ENCODE peak calls at places on chromosomes 5 and 9, in four cellular contexts. U is H1, Z is K562, F is SK-N-SH. H is an unnamed sample.

GRCh38 chr5:164296603-164297080 is 791.2 kb downstream of the MAT2B start:
- DNase-seq in Z (peak; percentile 8), U (peak; percentile 57), F (no peak), H (peak; percentile 73)

GRCh38 chr5:73678322-73678740 is 52.3 kb downstream of the ARHGEF28 start:
- DNase-seq in Z (no peak), U (no peak), F (no peak), H (no peak)

GRCh38 chr5:36407396-36407795 is 105.7 kb upstream of the RANBP3L start:
- DNase-seq in U (no peak), Z (no peak), F (no peak), H (no peak)

GRCh38 chr9:3956081-3956701 is 343.7 kb downstream of the GLIS3 start:
- DNase-seq in U (no peak), Z (no peak), F (no peak), H (no peak)

GRCh38 chr5:162299793-162300192 is 232.2 kb downstream of the GABRG2 start:
- DNase-seq in Z (no peak), F (no peak), U (no peak), H (no peak)

GRCh38 chr5:78905084-78905938 is 79.8 kb downstream of the ARSB start:
- DNase-seq in F (no peak), U (no peak), Z (no peak), H (no peak)

GRCh38 chr5:128174951-128175350 is 91.4 kb downstream of the SLC12A2 start:
- DNase-seq in U (no peak), Z (no peak), F (no peak), H (no peak)

GRCh38 chr9:34570422-34571179 is 18.9 kb downstream of the CNTFR start:
- DNase-seq in Z (no peak), U (no peak), F (peak; percentile 78), H (no peak)

GRCh38 chr5:153623906-153624765 is 133.7 kb downstream of the GRIA1 start:
- DNase-seq in Z (peak; percentile 6), F (no peak), U (no peak), H (no peak)

GRCh38 chr5:34957857-34958690 is 28.7 kb downstream of the DNAJC21 start:
- DNase-seq in Z (peak; percentile 54), U (no peak), F (peak; percentile 61), H (no peak)

GRCh38 chr5:6311568-6312501 is 66.5 kb downstream of the MED10 start:
- DNase-seq in U (no peak), Z (no peak), F (peak; percentile 71), H (no peak)

GRCh38 chr9:111621895-111622480 is 9.1 kb upstream of the DNAJC25 start:
- DNase-seq in Z (peak; percentile 35), U (no peak), F (peak; percentile 64), H (peak; percentile 41)

GRCh38 chr5:65482727-65483473 is 1.2 kb upstream of the ADAMTS6 start:
- DNase-seq in Z (peak; percentile 48), U (no peak), F (peak; percentile 40), H (no peak)

GRCh38 chr5:118553662-118554061 is 434.7 kb downstream of the DTWD2 start:
- DNase-seq in F (no peak), U (no peak), Z (no peak), H (no peak)

GRCh38 chr5:128007939-128008338 is 75.6 kb upstream of the SLC12A2 start:
- DNase-seq in Z (no peak), F (no peak), U (no peak), H (no peak)

GRCh38 chr9:97573482-97574073 is 59.6 kb downstream of the TSTD2 start:
- DNase-seq in Z (no peak), U (no peak), F (no peak), H (no peak)

GRCh38 chr5:113213551-113213971 is 221.2 kb downstream of the TSSK1B start:
- DNase-seq in Z (no peak), F (no peak), U (no peak), H (no peak)

GRCh38 chr5:126982926-126983873 is 47.2 kb downstream of the MARCHF3 start:
- DNase-seq in U (no peak), Z (no peak), F (no peak), H (no peak)

GRCh38 chr5:74641778-74642542 is 1.4 kb upstream of the ENC1 start:
- DNase-seq in U (no peak), F (peak; percentile 44), Z (peak; percentile 11), H (no peak)

GRCh38 chr5:173868096-173868879 is 19.9 kb upstream of the CPEB4 start:
- DNase-seq in F (no peak), Z (no peak), U (peak; percentile 17), H (no peak)

GRCh38 chr9:95595780-95596179 is 79.0 kb upstream of the PTCH1 start:
- DNase-seq in U (no peak), F (no peak), Z (no peak), H (no peak)

GRCh38 chr5:86664173-86664572 is 46.4 kb downstream of the COX7C start:
- DNase-seq in F (no peak), Z (no peak), U (no peak), H (no peak)

GRCh38 chr5:126339215-126339805 is 83.9 kb upstream of the GRAMD2B start:
- DNase-seq in F (peak; percentile 47), U (no peak), Z (peak; percentile 38), H (peak; percentile 14)

GRCh38 chr9:120438111-120438510 is 141.9 kb downstream of the CDK5RAP2 start:
- DNase-seq in Z (no peak), U (no peak), F (no peak), H (no peak)

GRCh38 chr5:83837261-83837894 is 116.7 kb upstream of the HAPLN1 start:
- DNase-seq in U (no peak), F (no peak), Z (no peak), H (no peak)

GRCh38 chr5:121987052-121987684 is 25.4 kb downstream of the SRFBP1 start:
- DNase-seq in Z (no peak), U (no peak), F (no peak), H (no peak)

GRCh38 chr9:124132671-124133147 is 121.1 kb downstream of the LHX2 start:
- DNase-seq in F (no peak), U (no peak), Z (no peak), H (no peak)

GRCh38 chr5:132256086-132256782 is 1.3 kb upstream of the PDLIM4 start:
- DNase-seq in U (no peak), F (no peak), Z (no peak), H (no peak)

GRCh38 chr5:132254321-132254977 is 3.0 kb upstream of the PDLIM4 start:
- DNase-seq in F (no peak), U (no peak), Z (no peak), H (no peak)

GRCh38 chr5:132253008-132253441 is 4.5 kb upstream of the PDLIM4 start:
- DNase-seq in U (no peak), Z (no peak), F (no peak), H (no peak)

GRCh38 chr5:132251220-132251725 is 6.2 kb upstream of the PDLIM4 start:
- DNase-seq in Z (no peak), F (no peak), U (no peak), H (no peak)

DNA sequence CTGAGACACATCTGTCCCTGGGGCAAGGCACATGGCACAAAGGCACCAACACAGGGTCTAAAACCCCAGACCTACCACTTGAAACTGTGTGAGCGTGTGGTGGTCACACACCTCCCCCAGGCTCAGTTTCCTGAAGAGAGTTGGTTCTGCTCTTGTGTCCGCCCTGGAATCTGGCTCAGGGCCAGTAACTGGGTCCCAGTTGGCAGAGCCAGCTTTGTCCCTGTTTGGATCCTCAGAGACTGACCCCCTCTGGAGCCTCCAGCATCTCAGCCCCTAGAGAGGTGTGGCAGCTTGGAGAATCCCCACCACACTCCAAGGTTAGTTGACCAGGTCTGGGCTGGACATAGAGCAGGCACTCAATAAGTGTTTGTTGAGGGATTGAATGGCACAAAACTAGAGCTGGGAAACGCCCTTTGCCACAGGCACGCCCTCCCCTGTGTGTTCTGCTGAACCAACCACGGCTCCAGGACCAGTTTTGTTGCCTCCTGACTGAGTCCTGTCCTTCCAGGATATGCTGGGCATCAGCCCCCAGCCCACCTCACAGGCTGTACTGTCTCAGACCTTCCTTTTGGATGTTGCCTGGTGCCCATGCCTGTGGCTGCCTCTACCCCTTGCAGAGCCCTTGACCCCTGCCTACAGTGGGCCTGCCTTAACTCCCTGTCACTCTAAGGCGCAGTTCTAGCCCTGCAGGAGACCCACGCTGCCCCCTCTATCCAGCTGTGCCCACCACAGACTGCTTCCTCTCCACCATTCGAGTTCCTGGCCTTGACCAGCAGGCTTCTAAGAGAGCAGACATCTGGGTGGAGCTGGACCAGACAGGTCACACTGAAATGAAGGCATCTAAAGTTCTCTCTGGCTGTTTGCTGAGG is 3.8 kb upstream of the PDLIM4 start:
- DNase-seq in U (no peak), F (no peak), Z (no peak), H (no peak)
- TF ChIP-seq TEAD4 in U (no peak), F (no peak), Z (no peak), H (no peak)

DNA sequence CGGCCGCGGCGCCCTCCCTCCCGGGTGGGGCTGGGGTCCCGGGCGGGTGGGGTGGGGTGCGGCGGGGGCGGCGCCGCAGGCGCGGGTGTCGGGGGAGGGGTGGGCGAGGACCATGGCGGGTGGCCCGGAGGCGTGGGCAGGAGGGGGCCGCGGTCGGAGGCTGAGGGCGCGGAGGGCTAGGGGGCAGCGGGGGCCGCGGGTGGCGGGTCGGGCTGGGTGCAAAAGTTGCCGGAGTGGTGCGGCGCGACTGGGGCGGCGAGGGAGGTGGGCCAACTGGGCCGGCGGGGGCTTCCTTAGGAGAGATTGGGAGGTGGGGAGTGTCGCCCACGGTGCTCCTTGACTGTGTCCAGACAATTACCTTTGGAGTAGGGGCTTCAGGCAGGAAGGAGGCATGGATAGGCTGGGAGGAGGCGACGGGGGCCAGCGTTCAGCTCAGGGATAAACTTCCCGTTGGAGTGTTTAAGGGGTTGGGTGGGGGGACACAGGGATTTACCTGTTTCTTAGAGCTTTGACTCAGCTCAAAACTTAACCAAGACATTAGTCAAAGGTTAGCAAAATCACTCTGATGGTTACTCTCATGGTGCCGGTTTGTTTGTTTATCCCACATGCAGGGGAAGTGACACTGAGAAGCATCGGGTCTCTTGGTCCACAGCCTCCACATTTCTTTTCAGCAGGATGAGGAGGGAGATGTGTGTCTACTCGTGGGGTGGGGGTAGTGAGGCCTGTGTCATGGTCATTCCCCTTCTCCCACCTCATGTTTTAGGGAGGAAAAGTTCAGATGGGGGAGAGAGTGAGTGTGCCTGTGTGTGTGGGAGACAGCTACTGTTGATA is 869 bp downstream of the CSNK1G3 start:
- DNase-seq in U (no peak), F (peak; percentile 78), Z (peak; percentile 48), H (peak; percentile 35)
- TF ChIP-seq MAX in U (no peak), F (no peak), Z (no peak), H (no peak)

GRCh38 chr5:40904205-40904993 is 4.9 kb upstream of the C7 start:
- DNase-seq in F (peak; percentile 67), U (peak; percentile 68), Z (peak; percentile 75), H (peak; percentile 68)
- TF ChIP-seq TEAD4 in F (no peak), U (no peak), Z (no peak), H (no peak)

GRCh38 chr5:5250758-5251157 is 110.6 kb downstream of the ADAMTS16 start:
- DNase-seq in U (no peak), F (no peak), Z (no peak), H (no peak)

GRCh38 chr5:5244581-5244980 is 104.5 kb downstream of the ADAMTS16 start:
- DNase-seq in F (no peak), U (no peak), Z (no peak), H (no peak)

GRCh38 chr5:5242056-5242455 is 101.9 kb downstream of the ADAMTS16 start:
- DNase-seq in U (no peak), F (no peak), Z (no peak), H (no peak)

GRCh38 chr5:5252106-5252505 is 112.0 kb downstream of the ADAMTS16 start:
- DNase-seq in F (no peak), U (no peak), Z (no peak), H (no peak)

DNA sequence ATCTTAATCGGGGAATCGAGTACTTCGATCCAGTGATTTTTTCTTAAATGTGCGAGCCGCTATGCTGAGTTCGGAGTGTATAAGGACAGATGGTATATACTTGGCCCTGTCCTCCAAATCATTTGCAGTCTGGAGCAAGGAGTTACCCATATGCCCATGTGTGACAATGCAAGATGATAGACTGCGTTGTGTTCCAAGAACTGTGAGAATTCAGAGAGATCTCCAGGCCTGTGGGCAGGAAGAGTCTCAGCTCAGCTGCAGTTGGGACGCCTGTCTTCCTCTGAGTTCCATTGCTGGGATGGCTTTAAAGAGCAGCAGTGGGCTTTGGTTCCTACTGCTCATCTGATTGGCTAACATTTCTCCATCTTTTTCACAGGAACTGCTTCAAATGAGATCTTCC is 106.6 kb downstream of the ADAMTS16 start:
- DNase-seq in Z (no peak), F (no peak), U (no peak), H (no peak)
- TF ChIP-seq MAX in Z (no peak), F (no peak), U (no peak), H (no peak)